ENCODE peak calls at places on chromosomes 16 and 17, in four cellular contexts. One of them, this sample, is unnamed.

GRCh38 chr17:58371300-58371950 is 19.4 kb upstream of the SUPT4H1 start:
- DNase-seq in SJSA1: no peak
- DNase-seq in RCC 7860: no peak
- DNase-seq in dorsolateral prefrontal cortex: peak
- DNase-seq in this sample: no peak

GRCh38 chr17:39701012-39701783 is 1.3 kb downstream of the ERBB2 start:
- DNase-seq in SJSA1: no peak
- DNase-seq in RCC 7860: no peak
- DNase-seq in dorsolateral prefrontal cortex: no peak
- DNase-seq in this sample: no peak

GRCh38 chr17:35788504-35788998 is 6.9 kb downstream of the MMP28 start:
- DNase-seq in SJSA1: peak
- DNase-seq in RCC 7860: peak
- DNase-seq in dorsolateral prefrontal cortex: no peak
- DNase-seq in this sample: no peak

GRCh38 chr16:17343028-17343427 is 127.7 kb downstream of the XYLT1 start:
- DNase-seq in SJSA1: no peak
- DNase-seq in RCC 7860: no peak
- DNase-seq in dorsolateral prefrontal cortex: no peak
- DNase-seq in this sample: no peak

GRCh38 chr16:31507617-31507928 is 618 bp downstream of the RUSF1 start:
- DNase-seq in SJSA1: no peak
- DNase-seq in RCC 7860: no peak
- DNase-seq in dorsolateral prefrontal cortex: no peak
- DNase-seq in this sample: no peak

GRCh38 chr17:48054238-48055185 is 6.4 kb downstream of the NFE2L1 start:
- DNase-seq in SJSA1: no peak
- DNase-seq in RCC 7860: no peak
- DNase-seq in dorsolateral prefrontal cortex: peak
- DNase-seq in this sample: peak

GRCh38 chr17:2876467-2876866 is 80.2 kb downstream of the RAP1GAP2 start:
- DNase-seq in SJSA1: no peak
- DNase-seq in RCC 7860: no peak
- DNase-seq in dorsolateral prefrontal cortex: no peak
- DNase-seq in this sample: no peak

GRCh38 chr17:14672830-14673229 is 371.9 kb downstream of the HS3ST3B1 start:
- DNase-seq in SJSA1: no peak
- DNase-seq in RCC 7860: no peak
- DNase-seq in dorsolateral prefrontal cortex: no peak
- DNase-seq in this sample: no peak

GRCh38 chr16:54750249-54750648 is 180.4 kb upstream of the IRX5 start:
- DNase-seq in SJSA1: no peak
- DNase-seq in RCC 7860: no peak
- DNase-seq in dorsolateral prefrontal cortex: no peak
- DNase-seq in this sample: no peak

GRCh38 chr16:68311316-68311620 is 449 bp downstream of the PRMT7 start:
- DNase-seq in SJSA1: no peak
- DNase-seq in RCC 7860: peak
- DNase-seq in dorsolateral prefrontal cortex: no peak
- DNase-seq in this sample: no peak

GRCh38 chr17:75810216-75810615 is 25.6 kb downstream of the UNK start:
- DNase-seq in SJSA1: no peak
- DNase-seq in RCC 7860: no peak
- DNase-seq in dorsolateral prefrontal cortex: no peak
- DNase-seq in this sample: no peak

GRCh38 chr17:19513897-19514488 is 19.7 kb upstream of the SLC47A1 start:
- DNase-seq in SJSA1: peak
- DNase-seq in RCC 7860: peak
- DNase-seq in dorsolateral prefrontal cortex: peak
- DNase-seq in this sample: no peak

GRCh38 chr17:35890774-35891155 is 10.6 kb upstream of the CCL5 start:
- DNase-seq in SJSA1: no peak
- DNase-seq in RCC 7860: no peak
- DNase-seq in dorsolateral prefrontal cortex: no peak
- DNase-seq in this sample: no peak

GRCh38 chr16:1708768-1709180 is 2.8 kb downstream of the MAPK8IP3 start:
- DNase-seq in SJSA1: no peak
- DNase-seq in RCC 7860: peak
- DNase-seq in dorsolateral prefrontal cortex: peak
- DNase-seq in this sample: no peak